ENCODE peak calls at places on chromosomes 6 and 20, in ten cellular contexts. I is ELF-1; Y is type B pancreatic cell; P is activated T-cell treated with anti-CD3 and anti-CD28 coated beads, Interleukin-2, amount 50 U/mL, for 72 hours; B is BJ; V is nephron progenitor cell; G is NCI-H510A treated with DMSO at 0.1 percent for 48 hours; O is T47D; W is stimulated activated CD4-positive, alpha-beta T cell treated with anti-CD3 and anti-CD28 coated beads, Interleukin-2, amount 100 ng/mL, for 48 hours; A is stimulated activated naive CD8-positive, alpha-beta T cell treated with anti-CD3 and anti-CD28 coated beads, Interleukin-15, amount 100 ng/mL, for 72 hours. F is an unnamed sample.

GRCh38 chr6:101783287-101783686 is 389.8 kb downstream of the GRIK2 start:
- DNase-seq in A (no peak), G (no peak), P (no peak), O (no peak), V (no peak), B (no peak), W (no peak), Y (no peak), I (no peak), F (no peak)

GRCh38 chr20:45311589-45312211 is 3.6 kb upstream of the MATN4 start:
- DNase-seq in I (peak), O (peak), P (peak), W (peak), Y (peak), V (peak), G (peak), B (no peak), A (peak), F (peak)

GRCh38 chr6:112618796-112619195 is 271.7 kb downstream of the RFPL4B start:
- DNase-seq in G (no peak), O (peak), B (no peak), Y (no peak), V (peak), I (no peak), W (no peak), A (no peak), P (no peak), F (peak)

GRCh38 chr6:152048921-152049320 is 241.4 kb downstream of the ESR1 start:
- DNase-seq in O (peak), I (no peak), Y (no peak), A (no peak), G (peak), P (no peak), B (no peak), W (no peak), V (no peak), F (no peak)

GRCh38 chr6:14542670-14543366 is 425.2 kb downstream of the CD83 start:
- DNase-seq in O (no peak), P (peak), A (peak), W (peak), Y (no peak), B (no peak), V (no peak), I (no peak), G (peak), F (no peak)

GRCh38 chr6:169867751-169868191 is 116.3 kb downstream of the ERMARD start:
- DNase-seq in B (no peak), G (no peak), I (no peak), P (no peak), V (no peak), A (no peak), Y (peak), O (no peak), W (no peak), F (no peak)

GRCh38 chr6:166619912-166620311 is 7.1 kb downstream of the RPS6KA2 start:
- DNase-seq in P (no peak), B (peak), I (no peak), G (no peak), Y (no peak), O (peak), W (no peak), A (no peak), V (no peak), F (no peak)

GRCh38 chr20:25865715-25866656 is 169.3 kb upstream of the ZNF337 start:
- DNase-seq in A (peak), O (peak), B (no peak), W (peak), V (peak), I (peak), G (peak), Y (peak), P (peak), F (peak)

GRCh38 chr6:167533851-167534250 is 209.0 kb downstream of the TTLL2 start:
- DNase-seq in O (no peak), A (no peak), B (no peak), W (no peak), I (no peak), P (no peak), V (no peak), G (no peak), Y (no peak), F (no peak)

GRCh38 chr20:39946946-39947345 is 742.1 kb downstream of the MAFB start:
- DNase-seq in O (no peak), P (no peak), I (no peak), Y (no peak), B (no peak), V (no peak), G (no peak), W (no peak), A (no peak), F (no peak)

GRCh38 chr20:62745959-62746288 is 37.3 kb downstream of the NTSR1 start:
- DNase-seq in W (no peak), A (no peak), Y (no peak), P (no peak), G (no peak), O (no peak), I (no peak), V (no peak), B (no peak), F (no peak)

GRCh38 chr6:159279790-159280277 is 110.6 kb downstream of the FNDC1 start:
- DNase-seq in P (no peak), G (no peak), B (no peak), Y (no peak), I (peak), A (no peak), V (no peak), W (no peak), O (no peak), F (peak)

F was measured in mesendoderm.